ENCODE peak calls at places on chromosomes 13 and 19, in eight cellular contexts. S is left ventricle myocardium inferior; G is CD4-positive, alpha-beta T cell; F is cardiac muscle cell; E is upper lobe of right lung; D is substantia nigra; O is effector memory CD4-positive, alpha-beta T cell; I is IMR-90. X is an unnamed sample.
A peak's percentile ranks its signal among the peaks of the same experiment; 100 is the strongest.

GRCh38 chr13:98858206-98858605 is 105.7 kb upstream of the SLC15A1 start:
- DNase-seq in S (no peak), G (no peak), F (no peak), E (no peak), D (no peak), O (no peak), I (no peak), X (no peak)

GRCh38 chr19:14979498-14980255 is at the start of gene SLC1A6:
- DNase-seq in S (no peak), G (no peak), F (peak; percentile 51), E (no peak), D (no peak), O (no peak), I (no peak), X (no peak)

GRCh38 chr13:51769455-51770127 is 34.4 kb downstream of the DHRS12 start:
- DNase-seq in S (peak; percentile 73), G (no peak), F (no peak), E (peak; percentile 78), D (no peak), O (no peak), I (no peak), X (no peak)

GRCh38 chr13:74930402-74931165 is 551.4 kb downstream of the TBC1D4 start:
- DNase-seq in S (no peak), G (no peak), F (no peak), E (no peak), D (no peak), O (no peak), I (peak; percentile 61), X (no peak)

GRCh38 chr13:80862466-80862865 is 521.5 kb upstream of the SPRY2 start:
- DNase-seq in S (no peak), G (no peak), F (no peak), E (no peak), D (no peak), O (no peak), I (no peak), X (no peak)

GRCh38 chr13:84684048-84684662 is 801.9 kb upstream of the SLITRK1 start:
- DNase-seq in S (no peak), G (no peak), F (no peak), E (no peak), D (no peak), O (no peak), I (no peak), X (no peak)

GRCh38 chr13:71880753-71881541 is 13.9 kb upstream of the DACH1 start:
- DNase-seq in S (no peak), G (no peak), F (no peak), E (no peak), D (no peak), O (no peak), I (no peak), X (no peak)

GRCh38 chr19:29687244-29687896 is 22.1 kb downstream of the PLEKHF1 start:
- DNase-seq in S (no peak), G (no peak), F (no peak), E (no peak), D (no peak), O (no peak), I (peak; percentile 98), X (no peak)

DNA sequence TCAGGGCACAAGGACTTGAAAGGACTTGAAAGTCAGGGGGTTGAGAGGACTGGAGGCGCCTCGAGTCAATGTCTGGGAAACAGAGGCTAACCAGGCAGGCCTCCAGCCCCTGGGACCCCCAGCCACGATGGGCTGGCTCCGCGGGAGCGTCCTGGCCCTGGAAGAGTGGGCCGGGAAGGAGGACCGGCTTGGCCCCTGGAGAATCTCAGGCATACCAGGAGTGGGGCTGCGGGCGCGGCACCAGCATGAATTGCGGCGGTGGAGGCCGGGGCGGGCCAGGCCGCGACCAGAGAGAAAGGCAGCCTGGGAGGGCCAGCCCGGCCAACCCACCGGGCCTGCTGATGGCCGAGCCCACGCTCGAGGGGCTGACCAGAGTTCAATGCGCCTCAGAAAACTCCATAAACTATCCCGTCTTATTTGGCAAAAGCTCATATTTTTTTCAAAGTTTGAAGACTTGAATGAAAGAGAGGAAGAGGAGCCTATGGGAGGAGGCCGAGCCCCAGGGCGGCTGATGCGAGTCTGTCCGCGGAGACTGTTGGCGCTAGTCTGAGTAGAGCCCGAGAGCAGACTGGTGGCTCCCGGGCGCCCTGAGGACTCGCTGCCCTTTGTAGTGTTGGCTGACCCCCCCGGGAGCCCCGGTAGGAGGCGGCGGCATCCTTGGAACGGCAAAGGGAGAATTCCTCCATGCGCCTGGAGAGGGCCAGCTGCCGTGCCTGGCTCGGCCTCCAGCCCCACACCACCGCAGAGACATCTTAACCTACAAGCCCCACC is 68.0 kb downstream of the MLLT1 start:
- DNase-seq in S (no peak), G (no peak), F (no peak), E (peak; percentile 59), D (no peak), O (no peak), I (no peak), X (no peak)
- H3K27ac ChIP-seq in S (no peak overlapping the region), G (no peak overlapping the region), F (peak overlapping the region; percentile 53), E (no peak overlapping the region), D (no peak overlapping the region), O (no peak overlapping the region), I (no peak overlapping the region), X (no peak overlapping the region)

GRCh38 chr19:55476100-55476775 is at the start of gene ZNF628:
- DNase-seq in S (peak; percentile 99), G (peak; percentile 97), F (peak; percentile 99), E (peak; percentile 100), D (peak; percentile 95), O (peak; percentile 90), I (peak; percentile 98), X (peak; percentile 96)

GRCh38 chr19:55479045-55479444 is 2.6 kb downstream of the ZNF628 start:
- DNase-seq in S (no peak), G (no peak), F (no peak), E (no peak), D (no peak), O (no peak), I (no peak), X (no peak)

GRCh38 chr19:55479451-55480230 is 3.2 kb downstream of the ZNF628 start:
- DNase-seq in S (no peak), G (no peak), F (no peak), E (no peak), D (no peak), O (no peak), I (no peak), X (no peak)

GRCh38 chr19:55477905-55478304 is 1.5 kb downstream of the ZNF628 start:
- DNase-seq in S (no peak), G (no peak), F (no peak), E (no peak), D (no peak), O (no peak), I (no peak), X (no peak)

DNA sequence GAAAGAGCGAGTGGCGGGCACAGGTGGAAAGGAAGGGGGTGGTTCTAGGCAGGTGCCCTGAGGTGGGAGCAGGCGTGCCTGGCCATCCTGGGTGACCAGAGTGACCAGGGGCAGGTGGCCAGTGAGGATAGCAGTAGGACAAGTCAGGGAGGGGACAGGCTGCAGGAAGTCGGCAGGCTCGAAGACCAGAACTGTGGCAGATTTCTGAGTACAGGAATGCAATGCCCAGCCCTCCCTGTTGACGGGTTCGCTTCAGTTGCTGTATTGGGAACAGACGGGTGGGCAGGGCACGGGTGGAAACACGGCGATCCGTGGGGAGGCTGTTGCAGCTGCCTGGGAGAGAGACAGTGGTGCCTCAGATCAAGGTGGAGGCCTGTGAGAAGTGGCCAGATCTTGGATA is 1.9 kb downstream of the ZNF628 start:
- DNase-seq in S (no peak), G (no peak), F (no peak), E (no peak), D (no peak), O (no peak), I (no peak), X (no peak)
- H3K27ac ChIP-seq in S (no peak overlapping the region), G (no peak overlapping the region), F (peak overlapping the region; percentile 60), E (no peak overlapping the region), D (no peak overlapping the region), O (no peak overlapping the region), I (no peak overlapping the region), X (no peak overlapping the region)

DNA sequence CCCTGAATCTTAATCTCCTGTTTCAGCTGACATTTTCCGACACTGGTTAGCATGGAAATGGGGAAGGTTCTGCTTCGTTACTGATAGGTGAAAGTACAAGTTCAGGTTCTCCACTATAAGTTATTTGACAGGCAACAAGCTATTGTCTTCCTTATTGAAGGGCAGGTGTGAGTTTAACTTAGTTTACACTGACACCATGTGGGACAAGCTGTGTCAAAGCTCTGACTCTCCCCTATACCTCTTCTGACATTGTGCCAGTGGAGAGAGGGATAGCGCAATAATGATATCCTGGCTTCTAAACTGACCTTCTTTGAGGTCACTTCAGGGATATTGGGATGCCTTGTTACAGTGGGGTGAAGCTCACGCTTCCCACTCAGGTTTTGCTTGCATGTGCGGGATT is 587.0 kb upstream of the SLITRK5 start:
- DNase-seq in S (no peak), G (no peak), F (no peak), E (no peak), D (no peak), O (no peak), I (no peak), X (no peak)
- H3K27ac ChIP-seq in S (no peak overlapping the region), G (no peak overlapping the region), F (no peak overlapping the region), E (no peak overlapping the region), D (no peak overlapping the region), O (no peak overlapping the region), I (no peak overlapping the region), X (no peak overlapping the region)

GRCh38 chr19:42311612-42312160 is 1.4 kb upstream of the TMEM145 start:
- DNase-seq in S (no peak), G (no peak), F (no peak), E (no peak), D (no peak), O (no peak), I (no peak), X (no peak)

GRCh38 chr19:42315024-42315423 is 1.9 kb downstream of the TMEM145 start:
- DNase-seq in S (no peak), G (no peak), F (no peak), E (no peak), D (no peak), O (no peak), I (no peak), X (no peak)

GRCh38 chr19:42312370-42312769 is 739 bp upstream of the TMEM145 start:
- DNase-seq in S (no peak), G (no peak), F (no peak), E (no peak), D (no peak), O (no peak), I (no peak), X (no peak)

GRCh38 chr19:42313096-42313839 is at the start of gene TMEM145:
- DNase-seq in S (no peak), G (no peak), F (peak; percentile 84), E (no peak), D (no peak), O (no peak), I (peak; percentile 52), X (peak; percentile 12)

DNA sequence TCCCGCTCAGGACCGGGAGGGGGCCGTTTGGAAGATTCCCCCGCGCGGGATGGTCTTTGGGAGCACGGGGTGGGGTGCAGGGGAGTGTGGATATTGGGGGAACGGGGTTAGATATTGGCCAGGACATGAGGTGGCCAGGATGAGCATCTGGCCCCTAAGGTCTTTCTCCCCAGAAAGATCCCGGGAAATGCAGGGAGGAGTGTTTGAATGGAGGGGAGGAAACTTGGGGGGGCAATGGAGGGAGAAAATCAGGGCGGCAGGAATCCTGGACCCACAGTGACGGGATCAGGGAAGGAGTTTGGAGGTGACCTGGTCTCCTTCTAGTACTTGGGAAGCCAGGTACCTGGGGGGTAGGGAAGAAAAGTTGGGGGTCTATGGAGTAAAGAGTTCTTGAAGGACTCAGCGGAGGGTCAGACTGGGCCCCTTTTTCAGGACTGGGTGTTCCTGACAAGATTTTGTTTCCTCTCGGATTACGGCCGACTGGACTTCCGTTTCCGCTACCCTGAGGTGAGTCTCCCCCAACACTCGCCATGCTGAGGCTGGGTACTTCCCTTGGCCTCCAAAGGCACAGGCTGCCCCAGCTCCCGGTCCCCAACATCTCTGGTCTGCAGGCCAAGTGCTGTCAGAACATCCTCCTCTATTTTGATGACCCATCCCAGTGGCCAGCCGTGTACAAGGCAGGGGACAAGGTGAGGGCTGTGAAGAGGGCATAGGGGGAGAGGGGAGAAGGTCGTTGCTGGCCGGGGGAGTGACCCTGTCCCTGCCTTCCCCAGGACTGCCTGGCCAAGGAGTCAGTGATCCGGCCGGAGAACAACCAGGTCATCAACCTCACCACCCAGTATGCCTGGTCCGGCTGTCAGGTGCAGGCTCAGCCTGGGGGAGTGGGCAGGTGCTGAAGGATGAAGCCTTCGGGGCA is 989 bp downstream of the TMEM145 start:
- DNase-seq in S (no peak), G (no peak), F (no peak), E (no peak), D (no peak), O (no peak), I (no peak), X (no peak)
- H3K27ac ChIP-seq in S (no peak overlapping the region), G (no peak overlapping the region), F (no peak overlapping the region), E (no peak overlapping the region), D (peak overlapping the region; percentile 60), O (no peak overlapping the region), I (no peak overlapping the region), X (no peak overlapping the region)